ENCODE peak calls at places on chromosomes 4 and X, in ten cellular contexts. S is AG10803, W is cardiac fibroblast, X is astrocyte, T is stomach, V is A549, B is kidney, G is cardiac muscle cell, P is choroid plexus epithelial cell, N is MM.1S. Y is an unnamed sample.

GRCh38 chr4:610411-611261 is 14.7 kb upstream of the PDE6B start:
- DNase-seq in S (peak; percentile 24), T (no peak), V (peak; percentile 26), X (peak; percentile 33), G (peak; percentile 11), P (peak; percentile 41), N (no peak), B (no peak), W (peak; percentile 62), Y (peak; percentile 89)

GRCh38 chr4:183571350-183572076 is 66.7 kb downstream of the ING2 start:
- DNase-seq in T (peak; percentile 74), V (peak; percentile 36), N (no peak), P (peak; percentile 69), G (peak; percentile 25), X (peak; percentile 29), B (no peak), S (peak; percentile 13), W (peak; percentile 46), Y (peak; percentile 67)

GRCh38 chr4:86893136-86893535 is 914 bp upstream of the C4orf36 start:
- DNase-seq in T (no peak), V (no peak), S (no peak), P (no peak), W (no peak), N (no peak), B (no peak), G (no peak), X (no peak), Y (no peak)

GRCh38 chr4:125679989-125680388 is 365.2 kb downstream of the FAT4 start:
- DNase-seq in V (no peak), X (no peak), G (no peak), N (no peak), T (no peak), S (no peak), B (no peak), P (no peak), W (peak; percentile 9), Y (no peak)

GRCh38 chrX:119266364-119266995 is 30.4 kb downstream of the PGRMC1 start:
- DNase-seq in V (peak; percentile 31), B (no peak), S (peak; percentile 14), N (peak; percentile 19), W (peak; percentile 25), T (no peak), P (peak; percentile 42), X (no peak), G (peak; percentile 36), Y (peak; percentile 7)

GRCh38 chr4:128979934-128980333 is 113.4 kb downstream of the SCLT1 start:
- DNase-seq in T (no peak), V (peak; percentile 38), B (no peak), X (peak; percentile 93), S (peak; percentile 85), N (no peak), P (peak; percentile 88), G (peak; percentile 83), W (peak; percentile 88), Y (peak; percentile 82)

GRCh38 chr4:74671074-74671698 is 123.1 kb downstream of the BTC start:
- DNase-seq in X (peak; percentile 32), G (peak; percentile 90), T (peak; percentile 46), V (peak; percentile 84), W (peak; percentile 91), N (peak; percentile 64), B (no peak), S (peak; percentile 55), P (peak; percentile 90), Y (peak; percentile 74)

GRCh38 chrX:148552775-148553174 is 52.4 kb downstream of the AFF2 start:
- DNase-seq in N (no peak), T (no peak), W (no peak), P (peak; percentile 2), B (no peak), S (no peak), G (no peak), V (peak; percentile 4), X (no peak), Y (no peak)

GRCh38 chr4:121980643-121981042 is 28.8 kb upstream of the TRPC3 start:
- DNase-seq in G (peak; percentile 3), B (no peak), V (no peak), T (no peak), W (no peak), X (no peak), P (peak; percentile 5), S (peak; percentile 80), N (no peak), Y (no peak)

GRCh38 chr4:70544279-70544870 is 26.0 kb downstream of the AMTN start:
- DNase-seq in N (peak; percentile 46), G (peak; percentile 24), W (peak; percentile 54), B (no peak), T (no peak), P (peak; percentile 56), V (no peak), X (no peak), S (peak; percentile 14), Y (peak; percentile 58)

GRCh38 chr4:153232768-153233167 is 28.5 kb downstream of the TRIM2 start:
- DNase-seq in N (no peak), B (no peak), P (no peak), S (peak; percentile 13), W (no peak), G (no peak), X (no peak), V (peak; percentile 17), T (peak; percentile 50), Y (no peak)

GRCh38 chr4:44493924-44494323 is 45.3 kb upstream of the KCTD8 start:
- DNase-seq in N (peak; percentile 36), V (peak; percentile 17), G (peak; percentile 6), B (no peak), S (peak; percentile 1), P (peak; percentile 15), T (no peak), X (peak; percentile 3), W (peak; percentile 50), Y (peak; percentile 17)

GRCh38 chr4:16120720-16121119 is 36.9 kb upstream of the PROM1 start:
- DNase-seq in N (peak; percentile 19), W (no peak), G (no peak), V (no peak), T (no peak), X (no peak), P (no peak), S (no peak), B (no peak), Y (no peak)

GRCh38 chr4:2761035-2761923 is 5.1 kb upstream of the TNIP2 start:
- DNase-seq in V (no peak), P (peak; percentile 41), W (no peak), G (peak; percentile 21), S (no peak), X (no peak), T (peak; percentile 90), N (no peak), B (no peak), Y (peak; percentile 64)

GRCh38 chr4:19327364-19327763 is 924.3 kb upstream of the SLIT2 start:
- DNase-seq in T (no peak), X (no peak), N (no peak), P (peak; percentile 56), B (no peak), V (no peak), S (peak; percentile 49), W (peak; percentile 51), G (no peak), Y (peak; percentile 30)

DNA sequence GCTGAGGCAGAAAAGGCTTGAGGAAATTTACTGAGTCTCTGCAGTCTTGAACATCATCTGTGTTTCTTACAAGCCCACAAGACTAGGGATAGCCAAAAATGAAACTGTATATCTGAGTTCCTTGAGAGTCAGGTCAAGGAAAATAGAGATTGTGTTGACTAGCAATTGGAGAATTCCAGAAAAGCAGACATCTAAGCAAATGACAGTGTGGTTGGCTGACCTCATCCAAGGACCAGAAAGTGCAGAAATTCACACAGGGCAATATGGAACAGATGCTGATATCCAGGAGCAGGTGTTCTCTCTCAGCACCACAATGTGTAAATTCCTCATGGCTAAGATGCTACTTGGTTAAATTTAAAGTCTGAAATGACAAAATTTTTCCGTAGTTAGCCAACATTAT is 146.4 kb downstream of the VEGFC start:
- DNase-seq in B (no peak), P (no peak), S (no peak), V (no peak), W (no peak), X (no peak), G (no peak), N (no peak), T (no peak), Y (no peak)
- H3K4me3 ChIP-seq in B (no peak overlapping the region), P (no peak overlapping the region), S (no peak overlapping the region), V (no peak overlapping the region), W (no peak overlapping the region), X (no peak overlapping the region), G (no peak overlapping the region), N (no peak overlapping the region), T (no peak overlapping the region), Y (no peak overlapping the region)

GRCh38 chr4:76898949-76899640 is 1.2 kb upstream of the SOWAHB start:
- DNase-seq in P (peak; percentile 16), T (no peak), S (peak; percentile 29), X (no peak), G (no peak), W (peak; percentile 18), B (no peak), N (no peak), V (no peak), Y (peak; percentile 79)

GRCh38 chr4:76897522-76898384 is at the start of gene SOWAHB:
- DNase-seq in B (peak; percentile 93), W (no peak), N (peak; percentile 90), V (no peak), X (no peak), T (peak; percentile 93), G (no peak), P (no peak), S (no peak), Y (peak; percentile 59)

GRCh38 chr4:76896731-76897521 is 1.0 kb downstream of the SOWAHB start:
- DNase-seq in X (peak; percentile 18), W (peak; percentile 9), G (peak; percentile 27), N (peak; percentile 47), T (peak; percentile 70), P (peak; percentile 23), V (peak; percentile 13), S (peak; percentile 9), B (peak; percentile 72), Y (no peak)

GRCh38 chr4:76896048-76896447 is 1.9 kb downstream of the SOWAHB start:
- DNase-seq in G (no peak), V (no peak), W (no peak), T (no peak), B (no peak), S (no peak), P (no peak), X (no peak), N (no peak), Y (no peak)

GRCh38 chr4:76898385-76898692 is 395 bp upstream of the SOWAHB start:
- DNase-seq in G (no peak), P (peak; percentile 11), V (no peak), B (no peak), T (no peak), N (no peak), W (no peak), S (no peak), X (no peak), Y (no peak)
- H3K4me3 ChIP-seq in G (peak overlapping the region; percentile 37), P (peak overlapping the region; percentile 52), V (peak overlapping the region; percentile 61), B (peak overlapping the region; percentile 62), T (peak overlapping the region; percentile 50), N (peak overlapping the region; percentile 63), W (peak overlapping the region; percentile 30), S (peak overlapping the region; percentile 46), X (peak overlapping the region; percentile 49), Y (peak overlapping the region; percentile 69)

GRCh38 chrX:130085551-130085986 is 24.7 kb downstream of the ELF4 start:
- DNase-seq in P (no peak), V (no peak), G (peak; percentile 39), S (peak; percentile 73), W (peak; percentile 33), X (no peak), T (no peak), B (no peak), N (no peak), Y (no peak)
- H3K4me3 ChIP-seq in P (no peak overlapping the region), V (no peak overlapping the region), G (no peak overlapping the region), S (no peak overlapping the region), W (no peak overlapping the region), X (no peak overlapping the region), T (no peak overlapping the region), B (no peak overlapping the region), N (no peak overlapping the region), Y (no peak overlapping the region)

GRCh38 chr4:185644408-185644807 is 109.1 kb upstream of the PDLIM3 start:
- DNase-seq in W (no peak), P (no peak), S (no peak), T (no peak), G (no peak), V (no peak), B (no peak), X (no peak), N (no peak), Y (no peak)
- H3K4me3 ChIP-seq in W (no peak overlapping the region), P (no peak overlapping the region), S (no peak overlapping the region), T (no peak overlapping the region), G (no peak overlapping the region), V (no peak overlapping the region), B (no peak overlapping the region), X (no peak overlapping the region), N (no peak overlapping the region), Y (no peak overlapping the region)